ENCODE peak calls at places on chromosomes 5 and 9, in four cellular contexts. P, R, K and X are unnamed samples.

GRCh38 chr5:145697251-145698016 is 137.7 kb downstream of the PRELID2 start:
- DNase-seq in P (peak), K (peak), R (no peak), X (peak)

GRCh38 chr5:127176769-127177168 is 103.5 kb upstream of the C5orf63 start:
- DNase-seq in P (no peak), K (no peak), R (no peak), X (no peak)

GRCh38 chr9:98967680-98968079 is 24.0 kb downstream of the COL15A1 start:
- DNase-seq in K (no peak), P (no peak), R (no peak), X (no peak)

GRCh38 chr9:98906273-98907040 is 37.2 kb upstream of the COL15A1 start:
- DNase-seq in R (no peak), K (no peak), P (peak), X (no peak)

GRCh38 chr5:4640793-4641192 is 499.3 kb upstream of the ADAMTS16 start:
- DNase-seq in K (no peak), R (peak), P (no peak), X (no peak)

GRCh38 chr9:7780261-7780988 is 19.2 kb downstream of the DMAC1 start:
- DNase-seq in P (peak), K (no peak), R (no peak), X (no peak)

GRCh38 chr9:90002299-90003045 is 397.7 kb downstream of the GADD45G start:
- DNase-seq in P (no peak), K (no peak), R (no peak), X (peak)

GRCh38 chr5:54090495-54091084 is 219.8 kb downstream of the ARL15 start:
- DNase-seq in K (no peak), R (no peak), P (peak), X (no peak)

GRCh38 chr5:82257247-82257646 is 20.9 kb downstream of the RPS23 start:
- DNase-seq in K (no peak), P (no peak), R (no peak), X (no peak)

GRCh38 chr5:59367791-59368394 is 525.6 kb downstream of the PDE4D start:
- DNase-seq in K (peak), R (no peak), P (peak), X (peak)

GRCh38 chr5:174533771-174534221 is 190.6 kb upstream of the MSX2 start:
- DNase-seq in P (peak), R (no peak), K (no peak), X (no peak)

GRCh38 chr5:143527808-143528207 is 124.3 kb upstream of the NR3C1 start:
- DNase-seq in P (peak), K (no peak), R (no peak), X (no peak)

GRCh38 chr5:97764700-97765099 is 581.7 kb upstream of the RIOK2 start:
- DNase-seq in K (no peak), R (no peak), P (peak), X (no peak)

GRCh38 chr9:105455836-105456475 is 8.1 kb downstream of the FSD1L start:
- DNase-seq in P (no peak), R (no peak), K (no peak), X (no peak)
- H3K4me3 ChIP-seq in P (no peak), R (no peak), K (no peak), X (no peak)

GRCh38 chr9:120869360-120869687 is 7.7 kb downstream of the PHF19 start:
- DNase-seq in R (no peak), P (no peak), K (no peak), X (no peak)
- H3K4me3 ChIP-seq in R (peak), P (peak), K (peak), X (peak)

GRCh38 chr9:102113191-102113590 is 374.7 kb upstream of the GRIN3A start:
- DNase-seq in R (no peak), K (no peak), P (no peak), X (no peak)

DNA sequence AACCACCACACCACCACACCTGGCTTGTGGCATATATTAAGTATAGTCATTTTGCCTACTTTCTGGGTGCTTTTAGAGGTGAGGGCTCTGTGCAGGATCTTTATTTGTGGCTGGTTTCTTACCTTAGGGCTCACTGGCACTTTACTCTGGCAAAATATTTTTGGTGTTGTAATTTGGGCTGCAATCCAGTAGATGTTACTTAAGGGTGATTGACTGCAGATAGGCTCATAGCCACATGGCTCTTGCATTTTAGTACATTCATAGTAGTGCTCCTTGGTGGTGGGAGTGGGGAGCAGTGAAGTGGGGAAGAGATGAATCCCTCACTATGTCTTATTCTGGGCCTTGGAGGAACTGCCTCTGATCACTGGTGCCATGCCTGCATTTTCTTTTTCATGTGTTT is 376.1 kb upstream of the GRIN3A start:
- DNase-seq in P (no peak), R (no peak), K (no peak), X (no peak)
- H3K4me3 ChIP-seq in P (no peak), R (no peak), K (no peak), X (no peak)

GRCh38 chr5:64942460-64942859 is 173.7 kb downstream of the CWC27 start:
- DNase-seq in K (no peak), P (no peak), R (no peak), X (no peak)

GRCh38 chr5:64944868-64945267 is 176.1 kb downstream of the CWC27 start:
- DNase-seq in P (no peak), R (no peak), K (no peak), X (no peak)

DNA sequence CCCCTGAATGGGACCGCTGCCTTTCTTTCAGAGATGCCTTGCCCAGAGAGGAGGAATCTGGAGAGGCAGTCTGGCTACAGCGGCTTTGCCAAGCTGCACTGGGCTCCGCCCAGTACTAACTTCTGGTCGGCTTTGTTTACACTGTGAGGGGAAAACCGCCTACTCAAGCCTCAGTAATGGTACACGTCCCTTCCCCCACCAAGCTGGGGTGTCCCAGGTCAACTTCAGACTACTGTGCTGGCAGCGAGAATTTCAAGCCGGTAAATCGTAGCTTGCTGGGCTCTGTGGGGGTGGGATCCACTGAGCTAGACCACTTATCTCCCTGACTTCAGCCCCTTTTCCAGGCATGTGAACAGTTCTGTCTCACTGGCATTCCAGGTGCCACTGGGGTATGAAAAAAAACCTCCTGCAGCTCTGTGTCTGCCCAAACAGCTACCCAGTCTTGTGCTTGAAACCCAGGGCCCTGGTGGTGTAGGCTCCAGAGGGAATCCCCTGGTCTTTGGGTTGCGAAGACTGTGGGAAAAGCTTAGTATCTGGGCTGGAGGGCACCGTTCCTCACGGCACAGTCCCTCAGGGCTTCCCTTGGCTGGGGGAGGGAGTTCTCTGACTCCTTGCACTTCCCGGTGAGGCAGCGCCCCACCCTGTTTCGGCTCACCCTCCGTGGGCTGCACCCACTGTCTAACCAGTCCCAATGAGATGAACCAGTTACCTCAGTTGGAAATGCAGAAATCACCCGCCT is 171.2 kb downstream of the CWC27 start:
- DNase-seq in P (peak), R (no peak), K (no peak), X (no peak)
- H3K4me3 ChIP-seq in P (peak), R (no peak), K (no peak), X (no peak)

GRCh38 chr5:151068189-151068570 is 12.7 kb downstream of the TNIP1 start:
- DNase-seq in R (no peak), K (no peak), P (no peak), X (no peak)
- H3K4me3 ChIP-seq in R (no peak), K (peak), P (no peak), X (no peak)

DNA sequence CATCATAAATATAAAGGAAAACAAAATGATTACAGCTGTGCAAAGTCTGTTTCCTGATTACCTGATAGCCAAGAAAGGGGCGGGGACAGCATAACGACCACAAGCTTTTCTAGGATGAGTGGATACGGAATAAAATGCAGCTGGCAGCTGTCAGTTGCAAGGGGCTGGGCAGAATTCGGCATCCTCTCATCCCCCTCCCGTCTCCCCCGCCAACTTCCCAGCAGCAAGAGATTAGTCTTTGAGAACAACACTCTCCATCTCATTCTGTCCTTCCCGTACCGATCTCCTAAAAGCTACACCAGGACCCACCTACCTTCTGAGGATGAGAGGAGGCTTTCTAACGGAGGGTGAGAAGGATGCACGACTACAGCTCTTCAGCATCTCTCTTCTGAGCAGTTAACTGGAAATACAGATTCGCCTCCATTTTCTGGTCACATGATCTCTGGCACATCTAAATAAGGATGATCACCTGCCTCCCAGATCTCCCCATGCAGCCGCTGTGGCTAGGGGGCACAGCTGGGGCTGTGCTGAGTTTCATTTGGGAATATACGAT is 72.4 kb upstream of the PCA3 start:
- DNase-seq in P (no peak), R (no peak), K (peak), X (no peak)
- H3K4me3 ChIP-seq in P (peak), R (peak), K (peak), X (no peak)

DNA sequence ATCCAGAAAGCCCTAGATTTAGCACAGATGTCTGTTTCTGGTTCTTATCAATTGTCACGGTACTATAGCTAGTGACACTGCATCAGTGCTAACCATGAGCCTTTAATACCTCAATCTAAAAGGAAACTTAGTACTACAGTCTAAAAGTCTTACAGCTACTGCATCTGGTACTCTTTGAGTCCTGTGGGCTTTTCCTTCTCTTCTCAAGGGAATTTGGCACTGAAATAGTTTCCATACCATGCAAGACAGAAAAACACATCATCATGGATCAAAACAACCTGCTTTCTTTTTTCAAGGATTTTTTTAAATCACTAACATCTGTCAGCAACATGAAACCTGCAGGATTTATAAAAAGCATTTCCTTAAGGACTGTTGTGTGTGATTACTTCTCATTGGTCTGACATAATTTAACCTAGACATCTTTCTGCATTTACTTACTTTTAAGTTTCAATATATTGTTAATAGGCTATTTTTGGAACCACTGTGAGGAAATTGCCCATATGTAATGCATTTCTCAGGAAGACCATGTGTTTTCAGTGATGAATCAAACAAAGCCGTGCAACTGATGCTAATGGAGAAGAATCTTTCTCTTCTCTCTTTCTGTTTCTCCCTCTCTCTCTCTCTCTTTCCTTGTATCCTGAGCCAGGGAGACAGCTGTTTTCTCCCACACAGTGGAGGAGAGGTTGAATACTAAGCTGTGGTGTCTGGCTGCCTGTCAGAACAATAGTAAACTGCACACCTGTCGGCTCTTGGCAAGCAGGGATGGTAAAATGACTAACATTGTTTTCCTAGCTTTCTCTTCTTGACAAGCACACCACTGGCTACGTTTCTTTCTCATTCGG is 273.4 kb downstream of the CSNK1G3 start:
- DNase-seq in R (no peak), K (no peak), P (peak), X (no peak)
- H3K4me3 ChIP-seq in R (no peak), K (no peak), P (no peak), X (no peak)

GRCh38 chr9:125749287-125749935 is 2.2 kb downstream of the PBX3 start:
- DNase-seq in K (no peak), R (no peak), P (no peak), X (no peak)
- H3K4me3 ChIP-seq in K (peak), R (peak), P (peak), X (no peak)